ENCODE peak calls at places on chromosomes 1 and 21, in seven cellular contexts. I, O, X, B, D, M and L are unnamed samples.

GRCh38 chr1:185341196-185341781 is 24.2 kb upstream of the IVNS1ABP start:
- DNase-seq in X (no peak), I (no peak), M (no peak), B (no peak), O (no peak), D (no peak), L (no peak)

GRCh38 chr1:119631086-119631432 is 17.0 kb downstream of the ZNF697 start:
- DNase-seq in D (no peak), O (no peak), X (no peak), B (peak; percentile 39), I (no peak), M (no peak), L (no peak)

GRCh38 chr1:8342325-8342724 is 24.4 kb downstream of the SLC45A1 start:
- DNase-seq in M (no peak), X (no peak), D (no peak), O (peak; percentile 82), B (peak; percentile 35), I (no peak), L (peak; percentile 67)

GRCh38 chr1:235953801-235954200 is 87.1 kb upstream of the LYST start:
- DNase-seq in X (no peak), O (peak; percentile 77), M (no peak), B (no peak), D (no peak), I (no peak), L (no peak)

GRCh38 chr1:240804475-240804874 is 192.5 kb upstream of the GREM2 start:
- DNase-seq in D (no peak), X (no peak), O (no peak), M (no peak), B (no peak), I (no peak), L (no peak)

GRCh38 chr1:245599413-245600174 is 444.8 kb downstream of the KIF26B start:
- DNase-seq in O (peak; percentile 99), M (no peak), X (no peak), B (peak; percentile 47), I (peak; percentile 12), D (no peak), L (peak; percentile 66)

GRCh38 chr1:94298861-94299260 is 61.5 kb upstream of the ARHGAP29 start:
- DNase-seq in M (peak; percentile 42), B (no peak), X (no peak), O (peak; percentile 83), I (peak; percentile 9), D (no peak), L (peak; percentile 64)

GRCh38 chr1:167635233-167635648 is 5.2 kb downstream of the RCSD1 start:
- DNase-seq in D (no peak), I (peak; percentile 35), B (peak; percentile 78), X (no peak), M (no peak), O (no peak), L (peak; percentile 91)

GRCh38 chr1:215637041-215637573 is 70.0 kb downstream of the KCTD3 start:
- DNase-seq in O (peak; percentile 95), B (peak; percentile 30), X (no peak), M (no peak), D (peak; percentile 9), I (peak; percentile 63), L (peak; percentile 60)

GRCh38 chr1:230977781-230978490 is 725 bp downstream of the TTC13 start:
- DNase-seq in I (peak; percentile 55), D (peak; percentile 9), X (peak; percentile 52), M (peak; percentile 17), O (peak; percentile 18), B (peak; percentile 50), L (peak; percentile 49)

GRCh38 chr1:53687426-53687825 is 51.5 kb downstream of the GLIS1 start:
- DNase-seq in O (no peak), M (no peak), B (no peak), I (no peak), X (no peak), D (no peak), L (no peak)
- H3K27ac ChIP-seq in O (no peak overlapping the region), M (no peak overlapping the region), B (no peak overlapping the region), I (no peak overlapping the region), X (no peak overlapping the region), D (no peak overlapping the region), L (no peak overlapping the region)

DNA sequence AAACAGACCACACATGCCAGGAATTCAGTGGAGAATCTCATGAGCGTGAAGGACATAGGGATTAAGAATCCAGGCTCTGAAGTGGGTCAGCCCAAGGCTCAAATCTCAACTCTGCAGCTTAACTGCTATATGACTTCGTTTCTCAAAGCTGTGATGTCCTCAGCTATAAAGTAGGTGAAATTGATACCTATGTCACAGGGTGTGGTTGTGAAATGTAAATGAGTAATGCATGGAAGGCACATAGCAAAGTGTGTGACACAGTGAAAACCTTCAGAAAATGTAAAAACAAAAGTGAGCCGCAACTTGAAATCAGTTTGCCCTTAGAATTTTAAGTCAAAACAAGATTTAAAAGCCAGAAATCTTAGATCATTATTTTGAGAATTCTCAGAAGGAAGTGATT is 145.7 kb upstream of the PRMT6 start:
- DNase-seq in O (peak; percentile 24), I (no peak), B (no peak), M (no peak), X (no peak), D (no peak), L (no peak)
- H3K9me3 ChIP-seq in O (no peaks in the 10 kb centered on the region), I (no peaks in the 10 kb centered on the region), B (no peaks in the 10 kb centered on the region), M (no peaks in the 10 kb centered on the region), X (peaks cover 15% of the 10 kb centered on the region), D (no peaks in the 10 kb centered on the region), L (no peaks in the 10 kb centered on the region)

GRCh38 chr1:178019622-178020021 is 49.8 kb upstream of the SEC16B start:
- DNase-seq in D (no peak), M (no peak), B (no peak), X (no peak), I (no peak), O (no peak), L (no peak)

GRCh38 chr1:178020968-178021640 is 51.2 kb upstream of the SEC16B start:
- DNase-seq in X (no peak), M (no peak), B (no peak), D (no peak), O (no peak), I (no peak), L (no peak)

GRCh38 chr1:178024504-178024903 is 54.6 kb upstream of the SEC16B start:
- DNase-seq in M (no peak), D (no peak), B (no peak), X (no peak), I (no peak), O (no peak), L (no peak)

GRCh38 chr1:178023181-178023618 is 53.3 kb upstream of the SEC16B start:
- DNase-seq in X (no peak), O (peak; percentile 33), I (no peak), M (no peak), B (no peak), D (no peak), L (no peak)

GRCh38 chr1:178021955-178022354 is 52.1 kb upstream of the SEC16B start:
- DNase-seq in D (no peak), X (no peak), I (no peak), O (no peak), B (no peak), M (no peak), L (no peak)
- H3K27ac ChIP-seq in D (no peak overlapping the region), X (no peak overlapping the region), I (no peak overlapping the region), O (no peak overlapping the region), B (no peak overlapping the region), M (no peak overlapping the region), L (no peak overlapping the region)

DNA sequence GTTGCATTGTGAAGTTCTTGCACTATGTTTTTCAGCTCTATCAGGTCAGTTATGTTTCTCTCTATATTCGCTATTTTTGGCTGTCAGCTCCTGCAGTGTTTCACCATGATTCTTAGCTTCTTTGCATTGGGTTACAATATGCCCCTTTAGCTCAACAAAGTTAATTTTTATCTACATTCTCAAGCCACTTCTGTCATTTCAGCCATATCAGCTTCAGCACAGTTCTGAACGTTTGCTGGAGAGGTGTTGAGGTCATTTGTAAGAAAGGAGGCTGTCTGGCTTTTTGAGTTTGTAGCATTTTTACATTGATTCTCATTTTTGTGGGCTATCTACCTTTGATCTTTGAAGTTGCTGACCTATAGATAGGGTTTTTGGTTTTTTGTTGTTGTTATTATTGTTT is 573.2 kb upstream of the RGS18 start:
- DNase-seq in B (no peak), D (no peak), I (no peak), X (no peak), O (no peak), M (no peak), L (no peak)
- H3K9me3 ChIP-seq in B (peaks cover 3% of the 10 kb centered on the region), D (no peaks in the 10 kb centered on the region), I (no peaks in the 10 kb centered on the region), X (no peaks in the 10 kb centered on the region), O (no peaks in the 10 kb centered on the region), M (no peaks in the 10 kb centered on the region), L (no peaks in the 10 kb centered on the region)

GRCh38 chr21:38489729-38490128 is 8.5 kb downstream of the ERG start:
- DNase-seq in I (no peak), B (no peak), D (no peak), O (no peak), X (no peak), M (no peak), L (no peak)
- H3K27ac ChIP-seq in I (no peak overlapping the region), B (peak overlapping the region; percentile 39), D (no peak overlapping the region), O (no peak overlapping the region), X (no peak overlapping the region), M (no peak overlapping the region), L (peak overlapping the region; percentile 59)

DNA sequence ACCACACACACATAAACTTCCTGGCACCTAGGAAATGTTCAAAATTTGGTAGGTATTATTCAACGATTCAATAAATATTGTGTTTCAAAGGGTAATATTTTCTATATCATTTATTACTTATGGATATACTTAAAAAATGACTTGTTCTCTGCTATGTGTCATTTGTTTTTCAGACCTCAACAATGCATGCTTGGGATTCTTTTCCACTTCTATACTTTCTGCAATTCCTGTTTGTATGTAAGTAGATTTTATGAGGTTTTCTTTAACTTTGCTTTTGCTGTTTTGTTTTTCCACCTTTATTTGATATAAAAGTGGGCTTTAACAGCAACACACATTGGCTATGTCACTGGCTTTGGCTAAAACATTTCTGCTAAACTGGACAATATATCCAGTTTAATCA is 3.5 kb downstream of the CEP170 start:
- DNase-seq in O (no peak), M (no peak), D (no peak), B (no peak), X (no peak), I (no peak), L (no peak)
- H3K9me3 ChIP-seq in O (no peaks in the 10 kb centered on the region), M (no peaks in the 10 kb centered on the region), D (no peaks in the 10 kb centered on the region), B (no peaks in the 10 kb centered on the region), X (no peaks in the 10 kb centered on the region), I (no peaks in the 10 kb centered on the region), L (no peaks in the 10 kb centered on the region)